ENCODE peak calls at places on chromosomes 6 and 20, in eight cellular contexts. L is upper lobe of right lung, E is dorsolateral prefrontal cortex, B is GM03348, N is T-cell, Z is astrocyte of the spinal cord, M is GM13976, P is pancreas. Y is an unnamed sample.

GRCh38 chr6:151063339-151063738 is 176.4 kb upstream of the AKAP12 start:
- DNase-seq in L (no peak), E (no peak), B (peak), N (no peak), Z (peak), M (no peak), P (no peak), Y (no peak)

GRCh38 chr6:90151827-90152449 is 144.7 kb downstream of the BACH2 start:
- DNase-seq in L (no peak), E (no peak), B (no peak), N (no peak), Z (no peak), M (no peak), P (no peak), Y (no peak)

GRCh38 chr6:35629876-35630378 is 58.8 kb downstream of the FKBP5 start:
- DNase-seq in L (no peak), E (no peak), B (no peak), N (no peak), Z (no peak), M (no peak), P (no peak), Y (no peak)

GRCh38 chr6:1587546-1587945 is 22.2 kb upstream of the FOXC1 start:
- DNase-seq in L (no peak), E (no peak), B (no peak), N (no peak), Z (no peak), M (no peak), P (no peak), Y (no peak)

GRCh38 chr20:60050193-60050960 is 92.2 kb downstream of the CDH26 start:
- DNase-seq in L (no peak), E (no peak), B (no peak), N (no peak), Z (no peak), M (no peak), P (no peak), Y (no peak)

GRCh38 chr6:27374824-27375612 is 13.5 kb upstream of the ZNF391 start:
- DNase-seq in L (peak), E (peak), B (peak), N (peak), Z (peak), M (peak), P (peak), Y (peak)

GRCh38 chr20:62898970-62899632 is 27.2 kb downstream of the DIDO1 start:
- DNase-seq in L (no peak), E (no peak), B (no peak), N (no peak), Z (no peak), M (peak), P (no peak), Y (no peak)

GRCh38 chr6:15744824-15745402 is 82.1 kb upstream of the DTNBP1 start:
- DNase-seq in L (no peak), E (no peak), B (no peak), N (no peak), Z (no peak), M (no peak), P (no peak), Y (no peak)

GRCh38 chr20:24812356-24812755 is 136.7 kb upstream of the CST7 start:
- DNase-seq in L (no peak), E (no peak), B (no peak), N (no peak), Z (no peak), M (no peak), P (no peak), Y (no peak)

GRCh38 chr20:15155848-15156401 is 818.5 kb upstream of the FLRT3 start:
- DNase-seq in L (no peak), E (no peak), B (no peak), N (no peak), Z (no peak), M (no peak), P (no peak), Y (no peak)

GRCh38 chr6:829646-830045 is 136.7 kb upstream of the EXOC2 start:
- DNase-seq in L (no peak), E (no peak), B (no peak), N (no peak), Z (no peak), M (no peak), P (no peak), Y (no peak)

GRCh38 chr20:1997483-1998192 is 3.8 kb upstream of the PDYN start:
- DNase-seq in L (no peak), E (no peak), B (no peak), N (no peak), Z (no peak), M (no peak), P (no peak), Y (no peak)

GRCh38 chr20:39364320-39364719 is 402.2 kb downstream of the DHX35 start:
- DNase-seq in L (no peak), E (no peak), B (no peak), N (no peak), Z (no peak), M (no peak), P (no peak), Y (no peak)

GRCh38 chr20:61435184-61435822 is 183.2 kb downstream of the CDH4 start:
- DNase-seq in L (no peak), E (no peak), B (no peak), N (no peak), Z (no peak), M (no peak), P (no peak), Y (no peak)

GRCh38 chr6:1701668-1702353 is 92.1 kb downstream of the FOXC1 start:
- DNase-seq in L (no peak), E (no peak), B (peak), N (no peak), Z (peak), M (no peak), P (no peak), Y (no peak)

GRCh38 chr20:1327241-1327653 is 1.7 kb downstream of the SDCBP2 start:
- DNase-seq in L (peak), E (peak), B (peak), N (no peak), Z (peak), M (no peak), P (no peak), Y (peak)

GRCh38 chr6:102494808-102495207 is 1101.3 kb downstream of the GRIK2 start:
- DNase-seq in L (no peak), E (no peak), B (no peak), N (no peak), Z (no peak), M (no peak), P (no peak), Y (no peak)

GRCh38 chr6:149965191-149966020 is 1.7 kb downstream of the ULBP1 start:
- DNase-seq in L (no peak), E (no peak), B (peak), N (peak), Z (no peak), M (peak), P (no peak), Y (no peak)

GRCh38 chr6:81486234-81486633 is 266.2 kb downstream of the TENT5A start:
- DNase-seq in L (no peak), E (no peak), B (no peak), N (no peak), Z (no peak), M (no peak), P (no peak), Y (no peak)

GRCh38 chr6:167200806-167201205 is 43.0 kb upstream of the GPR31 start:
- DNase-seq in L (no peak), E (no peak), B (no peak), N (no peak), Z (no peak), M (no peak), P (no peak), Y (no peak)

GRCh38 chr6:44263357-44264100 is 1.8 kb downstream of the NFKBIE start:
- DNase-seq in L (no peak), E (no peak), B (no peak), N (no peak), Z (no peak), M (peak), P (no peak), Y (no peak)